ENCODE peak calls at places on chromosomes 6 and 20, in eight cellular contexts. B, E, D, T, G, Q, J and A are unnamed samples.

GRCh38 chr6:34189806-34190503 is 44.1 kb upstream of the GRM4 start:
- DNase-seq in J (no peak), B (no peak), G (peak; percentile 73), Q (no peak), D (no peak), T (peak; percentile 81), E (no peak), A (no peak)

GRCh38 chr20:45111285-45111684 is 3.7 kb downstream of the WFDC5 start:
- DNase-seq in B (no peak), T (no peak), G (no peak), D (no peak), J (no peak), E (no peak), Q (no peak), A (no peak)

GRCh38 chr20:59645316-59645715 is 41.0 kb downstream of the PHACTR3 start:
- DNase-seq in J (no peak), T (no peak), D (no peak), E (no peak), B (no peak), G (no peak), Q (no peak), A (no peak)

GRCh38 chr20:58907481-58908137 is 55.1 kb downstream of the GNAS start:
- DNase-seq in T (peak; percentile 97), Q (peak; percentile 99), E (peak; percentile 99), D (peak; percentile 99), B (no peak), J (peak; percentile 99), G (peak; percentile 57), A (peak; percentile 87)

GRCh38 chr6:97053643-97054411 is 129.3 kb downstream of the KLHL32 start:
- DNase-seq in D (peak; percentile 63), E (no peak), Q (peak; percentile 37), G (no peak), B (no peak), T (no peak), J (peak; percentile 23), A (no peak)

GRCh38 chr6:75217203-75217602 is 11.3 kb upstream of the COL12A1 start:
- DNase-seq in E (peak; percentile 51), Q (peak; percentile 91), G (no peak), T (no peak), J (peak; percentile 39), D (peak; percentile 78), B (no peak), A (no peak)

GRCh38 chr6:69917834-69918233 is 51.5 kb downstream of the COL19A1 start:
- DNase-seq in B (no peak), D (peak; percentile 43), Q (peak; percentile 87), T (no peak), G (no peak), E (peak; percentile 88), J (no peak), A (peak; percentile 3)

GRCh38 chr20:21272279-21272678 is 30.9 kb upstream of the XRN2 start:
- DNase-seq in Q (peak; percentile 32), J (peak; percentile 41), T (no peak), B (no peak), G (no peak), D (peak; percentile 18), E (no peak), A (no peak)

GRCh38 chr20:48621256-48622078 is 206.3 kb downstream of the PREX1 start:
- DNase-seq in T (no peak), E (peak; percentile 28), G (no peak), Q (no peak), B (no peak), J (peak; percentile 10), D (peak; percentile 19), A (no peak)

GRCh38 chr6:105036371-105036770 is 79.5 kb downstream of the LIN28B start:
- DNase-seq in T (no peak), D (no peak), E (no peak), J (no peak), Q (no peak), G (no peak), B (no peak), A (no peak)

GRCh38 chr20:57849868-57850215 is 140.0 kb upstream of the PMEPA1 start:
- DNase-seq in T (no peak), D (no peak), E (no peak), B (no peak), G (peak; percentile 21), Q (no peak), J (no peak), A (no peak)

GRCh38 chr6:125469915-125470314 is 168.1 kb upstream of the HDDC2 start:
- DNase-seq in J (no peak), Q (no peak), T (no peak), B (no peak), E (peak; percentile 51), D (peak; percentile 10), G (no peak), A (no peak)

GRCh38 chr20:8388707-8389106 is 256.6 kb downstream of the PLCB1 start:
- DNase-seq in E (peak; percentile 8), G (no peak), T (no peak), D (peak; percentile 75), J (no peak), B (no peak), Q (peak; percentile 26), A (no peak)

GRCh38 chr6:89589297-89590074 is 49.1 kb downstream of the LYRM2 start:
- DNase-seq in G (no peak), B (peak; percentile 19), T (peak; percentile 31), J (no peak), D (no peak), E (no peak), Q (no peak), A (no peak)

GRCh38 chr20:49904440-49905214 is 10.7 kb downstream of the SPATA2 start:
- DNase-seq in T (peak; percentile 83), Q (no peak), B (no peak), D (no peak), G (no peak), J (no peak), E (no peak), A (no peak)

DNA sequence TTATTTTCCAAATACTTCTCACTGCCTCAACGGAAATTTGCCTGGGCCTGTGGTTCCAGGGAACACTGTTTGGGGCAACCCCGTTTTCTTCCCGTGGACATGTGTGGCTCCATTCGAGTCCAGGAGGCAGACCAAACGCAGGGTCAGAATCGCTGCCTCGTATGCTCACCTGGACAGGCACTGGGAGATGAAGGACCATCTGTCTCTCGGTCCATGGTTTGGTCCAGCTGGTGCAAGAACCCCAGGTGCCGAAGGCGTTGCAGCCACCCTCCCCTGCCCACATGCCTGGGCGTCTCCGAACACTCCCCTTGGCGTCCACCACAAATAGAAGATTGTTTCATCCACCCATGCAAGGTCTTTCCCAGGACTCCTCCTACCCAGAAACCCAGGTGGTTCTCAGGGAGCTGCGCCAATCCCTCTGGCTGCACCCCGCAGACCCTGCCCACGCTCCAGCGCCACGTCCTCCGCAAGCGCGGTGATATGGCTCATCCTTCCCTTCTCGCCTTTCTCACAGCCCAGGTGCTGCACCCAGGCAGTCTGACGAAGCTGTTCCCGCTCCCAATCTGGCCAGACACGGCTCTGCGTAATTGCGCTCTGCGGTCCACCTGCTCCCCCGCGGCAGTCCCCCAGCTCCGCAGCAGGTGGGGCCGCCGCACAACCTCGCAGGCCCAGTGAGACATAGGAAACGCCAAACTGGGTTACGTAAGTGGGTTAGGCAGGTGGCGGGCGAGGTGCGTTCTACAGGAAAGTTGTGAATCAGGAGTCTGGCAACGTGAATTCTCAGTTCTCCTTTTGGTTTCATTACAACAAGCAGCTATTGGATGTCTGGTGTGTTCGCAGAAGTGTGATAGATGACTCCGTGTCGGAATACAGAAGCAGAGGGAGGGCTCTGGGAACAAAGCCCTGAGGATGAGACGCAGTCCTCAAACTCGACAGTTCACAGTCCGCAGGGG is 146.2 kb upstream of the ECI2 start:
- DNase-seq in G (no peak), B (peak; percentile 64), J (no peak), D (peak; percentile 22), E (peak; percentile 39), Q (peak; percentile 25), T (peak; percentile 86), A (peak; percentile 60)
- TF ChIP-seq CTCF in G (no peak), B (no peak), J (no peak), D (no peak), E (peak; percentile 41), Q (no peak), T (peak; percentile 21), A (peak; percentile 22)

DNA sequence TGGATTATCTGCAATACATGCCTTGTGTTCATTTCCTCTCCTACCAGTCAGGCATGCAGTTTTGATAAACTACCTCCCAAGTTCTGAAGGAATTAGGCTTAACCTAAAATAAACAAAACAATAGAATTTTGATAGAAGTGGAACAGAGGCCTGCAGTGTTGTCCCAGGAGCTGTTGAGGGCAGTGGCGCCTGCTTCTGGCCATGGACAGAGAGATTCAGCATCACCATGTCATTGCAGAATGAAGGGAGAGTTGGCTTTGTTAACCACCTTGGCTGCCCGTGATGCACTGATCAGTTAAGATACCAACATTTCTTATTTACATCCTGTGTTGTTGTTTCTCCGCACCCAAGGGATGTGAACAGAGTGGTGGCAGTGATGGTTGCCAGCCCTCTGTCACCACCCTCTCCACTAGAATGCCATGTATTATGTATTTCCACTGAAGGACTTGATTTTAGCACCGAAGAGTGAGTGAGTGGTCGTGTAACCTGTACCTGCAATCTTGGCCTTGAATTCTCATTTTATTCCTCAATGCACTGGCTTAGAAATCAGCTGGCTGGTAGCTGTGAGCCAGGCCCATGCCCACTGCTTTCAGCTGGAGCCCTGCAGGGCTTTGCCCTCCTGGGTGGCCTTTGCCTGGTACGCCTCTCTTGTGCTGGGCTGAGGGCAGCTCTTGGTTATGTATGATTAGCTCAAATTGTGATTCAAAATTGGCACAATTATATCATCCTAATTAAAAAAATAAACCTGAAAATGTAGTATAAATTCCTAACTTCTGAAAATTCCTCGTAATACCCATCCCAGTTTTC is 56.5 kb downstream of the SHLD1 start:
- DNase-seq in T (peak; percentile 53), J (no peak), D (no peak), B (no peak), Q (peak; percentile 15), E (no peak), G (no peak), A (no peak)
- TF ChIP-seq CTCF in T (no peak), J (peak; percentile 31), D (no peak), B (no peak), Q (peak; percentile 36), E (peak; percentile 49), G (no peak), A (no peak)

GRCh38 chr6:4788482-4788881 is 12.3 kb downstream of the CDYL start:
- DNase-seq in E (no peak), T (no peak), G (no peak), B (no peak), D (no peak), Q (no peak), J (no peak), A (no peak)

GRCh38 chr6:4788953-4789584 is 12.9 kb downstream of the CDYL start:
- DNase-seq in G (no peak), J (no peak), E (no peak), T (no peak), Q (no peak), D (no peak), B (peak; percentile 52), A (peak; percentile 42)

GRCh38 chr6:4786936-4787504 is 10.8 kb downstream of the CDYL start:
- DNase-seq in E (no peak), D (no peak), G (no peak), Q (no peak), B (no peak), T (no peak), J (no peak), A (no peak)

GRCh38 chr6:4791174-4791573 is 15.0 kb downstream of the CDYL start:
- DNase-seq in B (no peak), Q (peak; percentile 63), G (no peak), D (no peak), T (no peak), E (no peak), J (no peak), A (no peak)

GRCh38 chr6:4790158-4790899 is 14.1 kb downstream of the CDYL start:
- DNase-seq in T (no peak), D (no peak), G (no peak), E (no peak), Q (no peak), J (no peak), B (no peak), A (no peak)
- TF ChIP-seq CTCF in T (no peak), D (no peak), G (no peak), E (peak; percentile 23), Q (peak; percentile 19), J (peak; percentile 50), B (peak; percentile 13), A (peak; percentile 4)

GRCh38 chr6:156752666-156753301 is 24.4 kb upstream of the ARID1B start:
- DNase-seq in J (no peak), Q (no peak), D (no peak), T (no peak), G (no peak), E (no peak), B (peak; percentile 38), A (peak; percentile 39)
- TF ChIP-seq CTCF in J (peak; percentile 21), Q (peak; percentile 13), D (peak; percentile 8), T (no peak), G (no peak), E (peak; percentile 41), B (no peak), A (peak; percentile 6)